ENCODE peak calls at places on chromosomes 16 and 17, in four cellular contexts. One of them, this sample, is unnamed.

GRCh38 chr17:70871180-70871818 is 702.0 kb downstream of the KCNJ2 start:
- DNase-seq in mesendoderm: peak; percentile 17
- DNase-seq in H1: no peak
- DNase-seq in IMR-90: no peak
- DNase-seq in this sample: no peak

GRCh38 chr16:20918486-20919239 is 18.1 kb downstream of the LYRM1 start:
- DNase-seq in IMR-90: peak; percentile 35
- DNase-seq in H1: no peak
- DNase-seq in mesendoderm: no peak
- DNase-seq in this sample: no peak

GRCh38 chr17:13346996-13347762 is 254.6 kb downstream of the HS3ST3A1 start:
- DNase-seq in H1: no peak
- DNase-seq in IMR-90: peak; percentile 98
- DNase-seq in mesendoderm: peak; percentile 37
- DNase-seq in this sample: no peak

GRCh38 chr16:6836771-6837170 is 495.9 kb upstream of the RBFOX1 start:
- DNase-seq in mesendoderm: no peak
- DNase-seq in IMR-90: no peak
- DNase-seq in H1: no peak
- DNase-seq in this sample: no peak

GRCh38 chr17:28500712-28501379 is 5.3 kb upstream of the FOXN1 start:
- DNase-seq in IMR-90: no peak
- DNase-seq in mesendoderm: no peak
- DNase-seq in H1: no peak
- DNase-seq in this sample: no peak

GRCh38 chr17:40699359-40699758 is 4.2 kb downstream of the KRT24 start:
- DNase-seq in H1: no peak
- DNase-seq in IMR-90: no peak
- DNase-seq in mesendoderm: no peak
- DNase-seq in this sample: no peak

GRCh38 chr17:1709971-1710806 is at the start of gene TLCD2:
- DNase-seq in mesendoderm: peak; percentile 59
- DNase-seq in IMR-90: peak; percentile 65
- DNase-seq in H1: peak; percentile 81
- DNase-seq in this sample: peak; percentile 78

GRCh38 chr17:75970011-75970523 is 8.9 kb downstream of the ACOX1 start:
- DNase-seq in IMR-90: peak; percentile 15
- DNase-seq in H1: no peak
- DNase-seq in mesendoderm: peak; percentile 16
- DNase-seq in this sample: no peak

GRCh38 chr16:2329532-2329931 is 11.0 kb downstream of the ABCA3 start:
- DNase-seq in IMR-90: no peak
- DNase-seq in mesendoderm: no peak
- DNase-seq in H1: no peak
- DNase-seq in this sample: no peak

GRCh38 chr16:79272141-79272577 is 328.4 kb downstream of the MAF start:
- DNase-seq in mesendoderm: no peak
- DNase-seq in IMR-90: no peak
- DNase-seq in H1: no peak
- DNase-seq in this sample: no peak

GRCh38 chr16:65489531-65490023 is 367.7 kb upstream of the CDH11 start:
- DNase-seq in H1: no peak
- DNase-seq in mesendoderm: peak; percentile 69
- DNase-seq in IMR-90: no peak
- DNase-seq in this sample: no peak

GRCh38 chr16:86575754-86576557 is 2.4 kb upstream of the FOXL1 start:
- DNase-seq in H1: peak; percentile 89
- DNase-seq in mesendoderm: peak; percentile 97
- DNase-seq in IMR-90: peak; percentile 97
- DNase-seq in this sample: peak; percentile 95

GRCh38 chr16:1026784-1027415 is 45.3 kb downstream of the SOX8 start:
- DNase-seq in H1: no peak
- DNase-seq in mesendoderm: no peak
- DNase-seq in IMR-90: no peak
- DNase-seq in this sample: no peak

GRCh38 chr17:77817953-77818352 is 140.6 kb upstream of the TNRC6C start:
- DNase-seq in mesendoderm: no peak
- DNase-seq in IMR-90: no peak
- DNase-seq in H1: no peak
- DNase-seq in this sample: no peak

GRCh38 chr16:14495213-14496046 is 134.6 kb downstream of the PARN start:
- DNase-seq in IMR-90: no peak
- DNase-seq in mesendoderm: no peak
- DNase-seq in H1: no peak
- DNase-seq in this sample: no peak

GRCh38 chr16:87127061-87127765 is 190.0 kb downstream of the C16orf95 start:
- DNase-seq in mesendoderm: peak; percentile 33
- DNase-seq in H1: no peak
- DNase-seq in IMR-90: peak; percentile 44
- DNase-seq in this sample: no peak

GRCh38 chr17:39027037-39027436 is 59.8 kb upstream of the FBXO47 start:
- DNase-seq in H1: peak; percentile 71
- DNase-seq in IMR-90: no peak
- DNase-seq in mesendoderm: no peak
- DNase-seq in this sample: peak; percentile 77

GRCh38 chr16:66976746-66977145 is 11.6 kb upstream of the CES4A start:
- DNase-seq in IMR-90: no peak
- DNase-seq in mesendoderm: no peak
- DNase-seq in H1: no peak
- DNase-seq in this sample: no peak

GRCh38 chr16:77732241-77732946 is 10.1 kb downstream of the NUDT7 start:
- DNase-seq in IMR-90: peak; percentile 95
- DNase-seq in mesendoderm: no peak
- DNase-seq in H1: no peak
- DNase-seq in this sample: no peak

GRCh38 chr16:68116256-68116853 is 31.2 kb downstream of the NFATC3 start:
- DNase-seq in IMR-90: peak; percentile 51
- DNase-seq in mesendoderm: no peak
- DNase-seq in H1: no peak
- DNase-seq in this sample: no peak

GRCh38 chr17:32936894-32937500 is 9.0 kb downstream of the TMEM98 start:
- DNase-seq in H1: peak; percentile 94
- DNase-seq in IMR-90: peak; percentile 70
- DNase-seq in mesendoderm: peak; percentile 91
- DNase-seq in this sample: peak; percentile 95

GRCh38 chr17:79026345-79027273 is 2.6 kb downstream of the C1QTNF1 start:
- DNase-seq in H1: no peak
- DNase-seq in IMR-90: peak; percentile 68
- DNase-seq in mesendoderm: no peak
- DNase-seq in this sample: no peak

GRCh38 chr17:72419866-72420774 is 299.3 kb downstream of the SOX9 start:
- DNase-seq in H1: no peak
- DNase-seq in mesendoderm: no peak
- DNase-seq in IMR-90: no peak
- DNase-seq in this sample: no peak

GRCh38 chr17:38455288-38455915 is 27.1 kb downstream of the ARHGAP23 start:
- DNase-seq in H1: no peak
- DNase-seq in IMR-90: no peak
- DNase-seq in mesendoderm: peak; percentile 73
- DNase-seq in this sample: peak; percentile 71

GRCh38 chr16:58336332-58337089 is 41.7 kb upstream of the PRSS54 start:
- DNase-seq in H1: peak; percentile 99
- DNase-seq in mesendoderm: peak; percentile 95
- DNase-seq in IMR-90: peak; percentile 61
- DNase-seq in this sample: peak; percentile 91

GRCh38 chr17:59311051-59311468 is 20.4 kb upstream of the YPEL2 start:
- DNase-seq in H1: no peak
- DNase-seq in mesendoderm: peak; percentile 70
- DNase-seq in IMR-90: peak; percentile 49
- DNase-seq in this sample: peak; percentile 57

GRCh38 chr17:56629450-56630187 is 36.1 kb downstream of the NOG start:
- DNase-seq in mesendoderm: peak; percentile 87
- DNase-seq in IMR-90: peak; percentile 37
- DNase-seq in H1: peak; percentile 50
- DNase-seq in this sample: peak; percentile 83

GRCh38 chr17:41763327-41763726 is 23.2 kb downstream of the JUP start:
- DNase-seq in IMR-90: no peak
- DNase-seq in mesendoderm: no peak
- DNase-seq in H1: no peak
- DNase-seq in this sample: no peak

GRCh38 chr17:42034059-42034458 is 14.2 kb downstream of the NKIRAS2 start:
- DNase-seq in mesendoderm: no peak
- DNase-seq in H1: no peak
- DNase-seq in IMR-90: no peak
- DNase-seq in this sample: no peak

GRCh38 chr17:73179387-73179786 is 13.5 kb upstream of the COG1 start:
- DNase-seq in IMR-90: no peak
- DNase-seq in H1: no peak
- DNase-seq in mesendoderm: no peak
- DNase-seq in this sample: no peak

GRCh38 chr17:40417258-40417608 is 463 bp downstream of the TOP2A start:
- DNase-seq in mesendoderm: peak; percentile 70
- DNase-seq in IMR-90: peak; percentile 5
- DNase-seq in H1: no peak
- DNase-seq in this sample: peak; percentile 51

GRCh38 chr16:23355106-23355670 is 53.1 kb downstream of the SCNN1B start:
- DNase-seq in H1: no peak
- DNase-seq in mesendoderm: no peak
- DNase-seq in IMR-90: no peak
- DNase-seq in this sample: no peak

GRCh38 chr17:40062347-40063033 is at the start of gene THRA:
- DNase-seq in H1: peak; percentile 54
- DNase-seq in mesendoderm: peak; percentile 57
- DNase-seq in IMR-90: peak; percentile 23
- DNase-seq in this sample: peak; percentile 78

DNA sequence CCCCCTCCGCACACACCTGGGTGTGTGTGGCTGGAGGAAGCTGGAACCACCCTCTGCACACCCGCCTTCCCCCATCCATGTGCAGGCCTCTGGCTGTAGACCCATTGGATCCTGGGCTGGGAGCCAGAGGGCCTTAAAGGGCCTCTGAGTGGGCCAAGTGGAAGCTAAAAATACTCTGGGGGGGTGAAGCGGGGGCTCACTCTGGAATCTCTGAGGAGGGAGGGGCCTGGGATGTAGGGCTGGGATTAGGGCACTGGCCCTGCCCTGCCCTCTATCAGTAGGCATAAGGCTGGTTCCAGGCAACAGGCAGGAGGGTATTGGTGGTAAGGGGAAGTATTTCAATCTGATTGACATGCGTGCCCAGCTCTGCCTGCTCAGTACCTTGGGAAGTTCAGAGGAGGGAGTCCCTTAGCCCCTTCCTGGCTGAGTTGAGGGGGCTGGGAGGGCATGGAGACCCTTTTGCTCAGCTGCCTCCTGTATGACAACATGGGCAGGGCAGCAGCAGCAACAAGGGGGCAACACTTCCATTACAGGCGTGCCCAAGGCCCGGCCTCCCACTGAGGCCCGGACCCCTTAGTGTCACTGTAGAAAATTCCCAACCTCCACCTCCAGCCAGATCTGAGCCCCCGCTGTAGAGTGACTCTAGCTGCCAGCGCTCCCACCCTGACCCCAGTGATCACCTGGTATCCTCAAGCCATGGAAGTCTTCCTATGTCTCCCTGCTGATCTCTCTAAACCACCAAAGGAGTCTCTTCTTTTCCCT is 5.2 kb downstream of the ITGA3 start:
- DNase-seq in H1: no peak
- DNase-seq in mesendoderm: no peak
- DNase-seq in IMR-90: peak; percentile 75
- DNase-seq in this sample: no peak
- H2BK120ac ChIP-seq in H1: no peak overlapping the region
- H2BK120ac ChIP-seq in mesendoderm: no peak overlapping the region
- H2BK120ac ChIP-seq in IMR-90: peak overlapping the region; percentile 89
- H2BK120ac ChIP-seq in this sample: no peak overlapping the region

DNA sequence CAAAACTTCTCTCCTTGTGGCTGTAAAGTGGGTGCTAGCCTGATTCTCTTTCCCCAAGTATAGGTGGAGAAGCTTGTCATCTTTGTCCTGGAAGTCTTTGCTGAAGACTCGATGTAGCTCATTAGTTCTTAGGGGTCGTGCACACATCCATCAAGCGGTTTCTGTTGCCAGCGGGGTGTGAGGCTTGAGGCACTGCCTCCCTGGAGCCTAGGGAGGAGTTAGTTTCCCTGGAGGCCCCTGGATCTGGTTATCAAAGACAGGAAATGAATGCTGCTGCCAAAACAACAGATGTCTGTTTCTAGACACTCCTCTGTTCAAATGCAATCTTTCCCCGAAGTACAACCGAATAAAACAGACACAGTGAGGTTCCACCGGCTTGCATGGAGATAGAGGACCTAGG is 17.4 kb downstream of the HS3ST4 start:
- DNase-seq in H1: no peak
- DNase-seq in IMR-90: no peak
- DNase-seq in mesendoderm: peak; percentile 54
- DNase-seq in this sample: no peak
- H4K5ac ChIP-seq in H1: no peak overlapping the region
- H4K5ac ChIP-seq in IMR-90: no peak overlapping the region
- H4K5ac ChIP-seq in mesendoderm: no peak overlapping the region
- H4K5ac ChIP-seq in this sample: no peak overlapping the region

GRCh38 chr17:7130626-7131467 is 16.2 kb upstream of the ASGR2 start:
- DNase-seq in H1: no peak
- DNase-seq in mesendoderm: peak; percentile 49
- DNase-seq in IMR-90: no peak
- DNase-seq in this sample: no peak
- H2BK120ac ChIP-seq in H1: peak overlapping the region; percentile 58
- H2BK120ac ChIP-seq in mesendoderm: peak overlapping the region; percentile 0
- H2BK120ac ChIP-seq in IMR-90: no peak overlapping the region
- H2BK120ac ChIP-seq in this sample: no peak overlapping the region

GRCh38 chr17:82246365-82247174 is 17.7 kb downstream of the SLC16A3 start:
- DNase-seq in H1: no peak
- DNase-seq in mesendoderm: no peak
- DNase-seq in IMR-90: peak; percentile 63
- DNase-seq in this sample: no peak

GRCh38 chr17:82247856-82248671 is 19.2 kb downstream of the SLC16A3 start:
- DNase-seq in mesendoderm: no peak
- DNase-seq in H1: no peak
- DNase-seq in IMR-90: no peak
- DNase-seq in this sample: no peak

GRCh38 chr17:82248815-82249638 is 20.2 kb downstream of the SLC16A3 start:
- DNase-seq in IMR-90: no peak
- DNase-seq in mesendoderm: no peak
- DNase-seq in H1: no peak
- DNase-seq in this sample: no peak

GRCh38 chr17:82246040-82246364 is 17.2 kb downstream of the SLC16A3 start:
- DNase-seq in H1: no peak
- DNase-seq in mesendoderm: no peak
- DNase-seq in IMR-90: no peak
- DNase-seq in this sample: no peak

DNA sequence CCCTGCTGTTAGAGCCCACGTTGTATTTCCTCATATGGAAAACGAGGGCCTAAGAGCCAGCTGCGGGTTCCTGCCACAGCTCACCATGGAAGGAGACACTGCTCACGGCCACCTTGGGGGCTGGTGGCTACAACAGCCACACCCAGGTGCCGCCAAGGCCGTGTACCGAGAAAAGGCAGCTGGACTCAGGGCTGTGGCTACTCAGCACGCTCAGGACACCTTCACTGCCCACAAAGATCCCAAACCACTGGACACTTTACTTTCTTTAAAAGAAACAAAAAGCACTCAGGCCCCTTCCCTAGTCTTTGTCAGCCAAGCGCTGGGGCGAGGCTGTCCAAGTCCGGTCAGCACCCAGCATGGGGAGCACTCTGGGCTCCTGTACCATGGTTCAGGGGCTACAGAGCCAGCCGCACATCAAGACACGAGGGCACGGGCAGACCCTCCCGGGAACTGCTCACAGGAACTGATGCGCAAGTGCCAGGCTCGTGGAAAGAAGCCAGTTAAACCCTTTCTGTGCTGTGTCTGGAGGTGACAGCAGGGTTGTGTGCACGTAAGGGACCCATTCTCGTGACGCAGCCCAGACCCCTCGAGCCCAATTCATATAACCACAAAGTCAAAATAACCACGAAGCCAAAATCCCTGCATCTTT is 18.5 kb downstream of the SLC16A3 start:
- DNase-seq in H1: no peak
- DNase-seq in mesendoderm: no peak
- DNase-seq in IMR-90: no peak
- DNase-seq in this sample: no peak
- H4K5ac ChIP-seq in H1: no peak overlapping the region
- H4K5ac ChIP-seq in mesendoderm: no peak overlapping the region
- H4K5ac ChIP-seq in IMR-90: no peak overlapping the region
- H4K5ac ChIP-seq in this sample: no peak overlapping the region